ENCODE peak calls at places on chromosome 10, in seven cellular contexts. B is foreskin fibroblast; K is amniotic stem cell; X is T-helper 17 cell; D is Daoy; C is RPMI7951; R is activated CD8-positive, alpha-beta memory T cell treated with anti-CD3 and anti-CD28 coated beads for 1 hour. P is an unnamed sample.

GRCh38 chr10:88616250-88616977 is 29.9 kb downstream of the LIPJ start:
- DNase-seq in D (no peak), X (no peak), R (no peak), K (no peak), C (peak; percentile 4), B (no peak), P (no peak)

GRCh38 chr10:61197022-61197421 is 253.0 kb upstream of the RHOBTB1 start:
- DNase-seq in K (no peak), D (no peak), B (no peak), X (no peak), R (no peak), C (no peak), P (no peak)

GRCh38 chr10:5494611-5495010 is 4.8 kb downstream of the CALML5 start:
- DNase-seq in B (no peak), X (no peak), K (no peak), C (no peak), D (no peak), R (no peak), P (no peak)

GRCh38 chr10:36450385-36450784 is 675.0 kb upstream of the ANKRD30A start:
- DNase-seq in B (no peak), C (peak; percentile 82), X (no peak), R (no peak), K (no peak), D (no peak), P (no peak)

GRCh38 chr10:12592967-12593366 is 243.6 kb downstream of the CAMK1D start:
- DNase-seq in K (no peak), B (no peak), C (no peak), X (no peak), D (no peak), R (no peak), P (no peak)

GRCh38 chr10:1102392-1102791 is 46.2 kb downstream of the WDR37 start:
- DNase-seq in B (no peak), C (no peak), D (no peak), R (no peak), X (no peak), K (no peak), P (no peak)

GRCh38 chr10:86970152-86970886 is 2.0 kb downstream of the ADIRF start:
- DNase-seq in R (no peak), D (no peak), C (peak; percentile 84), K (no peak), B (peak; percentile 81), X (no peak), P (peak; percentile 3)

GRCh38 chr10:90865400-90865799 is 6.4 kb upstream of the RPP30 start:
- DNase-seq in K (peak; percentile 45), B (no peak), D (no peak), X (no peak), C (no peak), R (no peak), P (no peak)

GRCh38 chr10:102927311-102928010 is 9.4 kb downstream of the CNNM2 start:
- DNase-seq in R (no peak), C (no peak), D (no peak), B (no peak), K (no peak), X (no peak), P (no peak)

GRCh38 chr10:71771821-71772617 is 1.3 kb downstream of the VSIR start:
- DNase-seq in B (peak; percentile 44), D (peak; percentile 67), K (peak; percentile 45), X (no peak), C (peak; percentile 70), R (no peak), P (peak; percentile 56)

GRCh38 chr10:103053659-103054581 is 135.8 kb downstream of the CNNM2 start:
- DNase-seq in D (no peak), X (peak; percentile 29), K (peak; percentile 65), R (peak; percentile 15), C (no peak), B (peak; percentile 54), P (peak; percentile 10)

GRCh38 chr10:110006358-110007170 is 1.2 kb upstream of the ADD3 start:
- DNase-seq in D (peak; percentile 74), C (peak; percentile 54), R (no peak), B (peak; percentile 84), X (no peak), K (no peak), P (no peak)

GRCh38 chr10:6347391-6347951 is 144.7 kb downstream of the PFKFB3 start:
- DNase-seq in C (peak; percentile 84), K (no peak), X (peak; percentile 67), B (peak; percentile 15), R (peak; percentile 22), D (no peak), P (no peak)

P was measured in SW 1271.